ENCODE peak calls at places on chromosomes 5 and 9, in eight cellular contexts. Z is breast epithelium, Q is transverse colon, J is HepG2, C is suprapubic skin, D is vagina, G is spleen, O is GM23338. M is an unnamed sample.

GRCh38 chr5:33992864-33993263 is 8.4 kb upstream of the SLC45A2 start:
- DNase-seq in J (peak), Z (no peak), D (no peak), Q (no peak), O (no peak), C (no peak), G (no peak), M (no peak)

GRCh38 chr9:136463578-136463977 is 19.3 kb downstream of the SEC16A start:
- DNase-seq in D (no peak), C (no peak), Z (no peak), G (no peak), O (no peak), Q (no peak), J (no peak), M (no peak)

GRCh38 chr5:173645437-173645807 is 29.0 kb upstream of the BOD1 start:
- DNase-seq in Q (no peak), O (peak), D (no peak), C (peak), G (no peak), Z (no peak), J (peak), M (peak)

GRCh38 chr5:133373121-133373870 is 239.0 kb downstream of the FSTL4 start:
- DNase-seq in O (no peak), Z (no peak), Q (no peak), J (no peak), D (peak), C (peak), G (no peak), M (no peak)

GRCh38 chr5:130476325-130476724 is 572.1 kb downstream of the CHSY3 start:
- DNase-seq in J (no peak), O (no peak), C (no peak), D (no peak), G (no peak), Z (no peak), Q (no peak), M (no peak)

GRCh38 chr5:141598389-141599360 is 20.1 kb downstream of the DIAPH1 start:
- DNase-seq in Q (no peak), Z (no peak), G (no peak), C (no peak), O (no peak), D (no peak), J (no peak), M (no peak)

GRCh38 chr9:91060520-91061343 is 259.1 kb downstream of the SYK start:
- DNase-seq in C (no peak), D (peak), Z (no peak), G (no peak), Q (peak), O (no peak), J (peak), M (no peak)

GRCh38 chr5:16863380-16864007 is 72.6 kb downstream of the MYO10 start:
- DNase-seq in G (no peak), J (no peak), O (no peak), Q (no peak), Z (no peak), C (no peak), D (no peak), M (no peak)

GRCh38 chr9:99296375-99296951 is 74.4 kb downstream of the SEC61B start:
- DNase-seq in Z (no peak), G (peak), D (no peak), J (no peak), C (no peak), O (peak), Q (no peak), M (peak)

GRCh38 chr5:163306421-163306820 is 131.0 kb upstream of the CCNG1 start:
- DNase-seq in Q (no peak), J (peak), Z (no peak), D (no peak), O (peak), G (no peak), C (no peak), M (no peak)

GRCh38 chr5:40547557-40547956 is 132.2 kb upstream of the PTGER4 start:
- DNase-seq in Z (no peak), C (no peak), O (no peak), G (no peak), J (no peak), Q (no peak), D (no peak), M (no peak)

GRCh38 chr9:131347376-131348020 is 46.4 kb upstream of the PRRC2B start:
- DNase-seq in J (no peak), G (peak), O (no peak), Z (no peak), C (no peak), D (no peak), Q (no peak), M (no peak)

GRCh38 chr9:112166176-112167140 is 8.6 kb downstream of the SUSD1 start:
- DNase-seq in Z (no peak), J (peak), Q (no peak), D (no peak), C (no peak), G (no peak), O (peak), M (no peak)

GRCh38 chr9:116589392-116590354 is 97.4 kb upstream of the TRIM32 start:
- DNase-seq in J (peak), D (no peak), Z (no peak), O (peak), G (no peak), C (no peak), Q (no peak), M (no peak)
- TF ChIP-seq CTCF in J (peak), D (peak), Z (no peak), O (peak), G (no peak), C (peak), Q (peak), M (peak)

GRCh38 chr9:113616116-113616515 is 152.6 kb downstream of the RGS3 start:
- DNase-seq in Z (no peak), Q (no peak), C (no peak), D (no peak), G (peak), O (no peak), J (no peak), M (no peak)
- H3K27ac ChIP-seq in Z (peak), Q (peak), C (no peak), D (peak), G (peak), O (no peak), J (no peak), M (peak)

GRCh38 chr9:134808393-134808792 is 72.2 kb upstream of the FCN2 start:
- DNase-seq in D (no peak), G (no peak), O (no peak), Q (no peak), J (no peak), C (no peak), Z (no peak), M (no peak)
- TF ChIP-seq POLR2AphosphoS5 in D (no peak), G (no peak), O (no peak), Q (no peak), J (no peak), C (no peak), Z (no peak), M (no peak)

GRCh38 chr9:68678430-68678829 is 26.6 kb upstream of the PIP5K1B start:
- DNase-seq in C (no peak), Q (peak), G (no peak), J (peak), Z (no peak), D (no peak), O (peak), M (no peak)
- TF ChIP-seq CTCF in C (no peak), Q (no peak), G (no peak), J (peak), Z (no peak), D (no peak), O (peak), M (no peak)

GRCh38 chr5:64180661-64181343 is 15.2 kb downstream of the RNF180 start:
- DNase-seq in J (no peak), G (no peak), Q (no peak), O (no peak), Z (no peak), D (no peak), C (no peak), M (no peak)
- H3K27ac ChIP-seq in J (no peak), G (peak), Q (no peak), O (no peak), Z (peak), D (no peak), C (peak), M (no peak)

GRCh38 chr9:87554177-87554940 is 56.7 kb downstream of the DAPK1 start:
- DNase-seq in Z (no peak), G (no peak), J (no peak), Q (no peak), C (no peak), O (peak), D (no peak), M (no peak)
- TF ChIP-seq POLR2AphosphoS5 in Z (no peak), G (no peak), J (no peak), Q (no peak), C (no peak), O (no peak), D (no peak), M (no peak)

DNA sequence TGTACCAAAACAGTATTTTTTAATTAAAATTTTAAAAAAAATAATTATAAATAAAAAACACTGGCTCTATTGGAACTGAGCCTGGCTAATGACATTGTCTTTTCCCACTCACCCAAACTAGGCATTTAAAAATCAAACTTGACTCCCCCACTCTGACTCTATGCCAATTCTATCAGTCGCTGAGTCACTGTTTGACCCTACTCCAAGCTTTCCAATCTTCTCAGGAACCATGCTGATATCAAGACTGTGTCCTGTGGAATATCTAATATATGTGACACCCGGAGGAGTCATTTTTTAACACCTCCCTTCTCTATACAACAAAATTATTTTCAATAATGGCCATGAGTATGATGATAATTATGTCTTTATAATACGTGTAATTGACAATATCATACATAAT is 171.6 kb upstream of the RASEF start:
- DNase-seq in G (no peak), D (no peak), Q (no peak), C (no peak), O (no peak), J (no peak), Z (no peak), M (no peak)
- TF ChIP-seq CTCF in G (no peak), D (no peak), Q (no peak), C (no peak), O (no peak), J (no peak), Z (no peak), M (no peak)

GRCh38 chr5:171340491-171340890 is 31.4 kb downstream of the TLX3 start:
- DNase-seq in D (no peak), C (no peak), Q (no peak), J (peak), G (no peak), O (no peak), Z (no peak), M (no peak)

GRCh38 chr5:171335616-171336015 is 26.6 kb downstream of the TLX3 start:
- DNase-seq in Q (no peak), G (peak), D (no peak), Z (no peak), C (no peak), O (no peak), J (no peak), M (no peak)

GRCh38 chr5:171340042-171340441 is 31.0 kb downstream of the TLX3 start:
- DNase-seq in D (no peak), J (no peak), G (no peak), O (no peak), Z (no peak), C (no peak), Q (no peak), M (no peak)

GRCh38 chr5:171336486-171337206 is 27.6 kb downstream of the TLX3 start:
- DNase-seq in C (no peak), O (peak), D (no peak), Q (peak), J (no peak), G (peak), Z (no peak), M (no peak)

GRCh38 chr5:171337207-171337562 is 28.1 kb downstream of the TLX3 start:
- DNase-seq in C (no peak), D (no peak), O (no peak), Z (no peak), J (no peak), G (no peak), Q (no peak), M (no peak)
- H3K27ac ChIP-seq in C (no peak), D (no peak), O (no peak), Z (no peak), J (no peak), G (no peak), Q (no peak), M (no peak)